ENCODE peak calls at places on chromosome 11, in ten cellular contexts. X is iPS-NIHi11; Y is activated CD4-positive, alpha-beta T cell treated with anti-CD3 and anti-CD28 coated beads, Interleukin-2, amount 50 U/mL, for 48 hours; V is fibroblast of the aortic adventitia; I is stimulated activated CD8-positive, alpha-beta memory T cell treated with anti-CD3 and anti-CD28 coated beads, Interleukin-15, amount 100 ng/mL, for 1 hour; C is cerebellum; Z is foreskin fibroblast; O is HCEC 1CT; N is pulmonary artery endothelial cell; H is AG04449. U is an unnamed sample.

GRCh38 chr11:107562647-107563208 is 2.8 kb downstream of the ALKBH8 start:
- DNase-seq in X (no peak), Y (no peak), V (peak; percentile 59), I (no peak), C (no peak), Z (peak; percentile 75), O (peak; percentile 94), N (peak; percentile 40), H (no peak), U (peak; percentile 22)

GRCh38 chr11:131447268-131447667 is 76.9 kb downstream of the NTM start:
- DNase-seq in X (peak; percentile 30), Y (no peak), V (no peak), I (no peak), C (no peak), Z (no peak), O (no peak), N (no peak), H (no peak), U (no peak)

GRCh38 chr11:3010521-3011275 is 18.6 kb upstream of the NAP1L4 start:
- DNase-seq in X (no peak), Y (no peak), V (no peak), I (no peak), C (no peak), Z (peak; percentile 24), O (no peak), N (no peak), H (no peak), U (no peak)

GRCh38 chr11:34343153-34343552 is 14.7 kb downstream of the ABTB2 start:
- DNase-seq in X (no peak), Y (no peak), V (peak; percentile 75), I (no peak), C (no peak), Z (peak; percentile 67), O (peak; percentile 80), N (no peak), H (peak; percentile 45), U (no peak)

GRCh38 chr11:12544986-12545775 is 129.0 kb upstream of the TEAD1 start:
- DNase-seq in X (no peak), Y (no peak), V (peak; percentile 45), I (no peak), C (no peak), Z (no peak), O (no peak), N (no peak), H (no peak), U (no peak)

GRCh38 chr11:1051356-1052132 is 15.0 kb upstream of the MUC6 start:
- DNase-seq in X (no peak), Y (no peak), V (no peak), I (no peak), C (no peak), Z (no peak), O (no peak), N (no peak), H (no peak), U (no peak)

GRCh38 chr11:65988791-65989592 is 13.0 kb downstream of the EIF1AD start:
- DNase-seq in X (peak; percentile 93), Y (peak; percentile 93), V (peak; percentile 98), I (peak; percentile 83), C (peak; percentile 93), Z (peak; percentile 90), O (peak; percentile 90), N (peak; percentile 89), H (peak; percentile 79), U (peak; percentile 89)

GRCh38 chr11:2208691-2209369 is 37.2 kb upstream of the TH start:
- DNase-seq in X (peak; percentile 54), Y (no peak), V (no peak), I (no peak), C (peak; percentile 81), Z (no peak), O (no peak), N (no peak), H (no peak), U (peak; percentile 5)